ENCODE peak calls at places on chromosomes 16 and 17, in five cellular contexts. T, F, E, L and C are unnamed samples.

GRCh38 chr16:30675133-30675532 is 16.9 kb downstream of the FBRS start:
- DNase-seq in T (no peak), F (no peak), E (no peak), L (no peak), C (no peak)

GRCh38 chr16:77657016-77657415 is 65.3 kb upstream of the NUDT7 start:
- DNase-seq in T (peak), F (no peak), E (no peak), L (no peak), C (peak)

GRCh38 chr16:9446471-9447194 is 355.2 kb downstream of the HAPSTR1 start:
- DNase-seq in T (no peak), F (no peak), E (no peak), L (no peak), C (no peak)

GRCh38 chr16:28210979-28211505 is 723 bp downstream of the XPO6 start:
- DNase-seq in T (peak), F (peak), E (no peak), L (no peak), C (peak)

GRCh38 chr17:33292184-33292980 is 713 bp downstream of the ASIC2 start:
- DNase-seq in T (peak), F (no peak), E (no peak), L (no peak), C (peak)

GRCh38 chr16:69890114-69890890 is 60.8 kb upstream of the CLEC18A start:
- DNase-seq in T (peak), F (no peak), E (no peak), L (peak), C (peak)

GRCh38 chr17:66348605-66349165 is 46.3 kb downstream of the PRKCA start:
- DNase-seq in T (peak), F (no peak), E (peak), L (peak), C (peak)

GRCh38 chr17:61221597-61222471 is 177.8 kb upstream of the TBX2 start:
- DNase-seq in T (peak), F (no peak), E (no peak), L (no peak), C (peak)

GRCh38 chr16:83400234-83400633 is 407.5 kb upstream of the HSBP1 start:
- DNase-seq in T (no peak), F (no peak), E (no peak), L (no peak), C (no peak)

GRCh38 chr16:14283786-14284185 is 212.7 kb downstream of the MRTFB start:
- DNase-seq in T (no peak), F (no peak), E (no peak), L (no peak), C (no peak)

GRCh38 chr17:40530988-40531971 is 29.9 kb upstream of the TNS4 start:
- DNase-seq in T (no peak), F (peak), E (no peak), L (no peak), C (no peak)

GRCh38 chr17:73285603-73285908 is 23.9 kb upstream of the CPSF4L start:
- DNase-seq in T (no peak), F (no peak), E (no peak), L (no peak), C (no peak)

GRCh38 chr17:39200957-39201510 is 951 bp downstream of the RPL19 start:
- DNase-seq in T (no peak), F (no peak), E (no peak), L (no peak), C (no peak)

GRCh38 chr17:19386974-19387920 is at the start of gene MFAP4:
- DNase-seq in T (peak), F (peak), E (peak), L (no peak), C (peak)

GRCh38 chr16:51682905-51683304 is 531.8 kb upstream of the SALL1 start:
- DNase-seq in T (no peak), F (no peak), E (no peak), L (no peak), C (no peak)

GRCh38 chr17:1006054-1006453 is 9.1 kb downstream of the TIMM22 start:
- DNase-seq in T (no peak), F (peak), E (no peak), L (no peak), C (no peak)
- H3K4me3 ChIP-seq in T (no peak), F (no peak), E (no peak), L (no peak), C (no peak)

DNA sequence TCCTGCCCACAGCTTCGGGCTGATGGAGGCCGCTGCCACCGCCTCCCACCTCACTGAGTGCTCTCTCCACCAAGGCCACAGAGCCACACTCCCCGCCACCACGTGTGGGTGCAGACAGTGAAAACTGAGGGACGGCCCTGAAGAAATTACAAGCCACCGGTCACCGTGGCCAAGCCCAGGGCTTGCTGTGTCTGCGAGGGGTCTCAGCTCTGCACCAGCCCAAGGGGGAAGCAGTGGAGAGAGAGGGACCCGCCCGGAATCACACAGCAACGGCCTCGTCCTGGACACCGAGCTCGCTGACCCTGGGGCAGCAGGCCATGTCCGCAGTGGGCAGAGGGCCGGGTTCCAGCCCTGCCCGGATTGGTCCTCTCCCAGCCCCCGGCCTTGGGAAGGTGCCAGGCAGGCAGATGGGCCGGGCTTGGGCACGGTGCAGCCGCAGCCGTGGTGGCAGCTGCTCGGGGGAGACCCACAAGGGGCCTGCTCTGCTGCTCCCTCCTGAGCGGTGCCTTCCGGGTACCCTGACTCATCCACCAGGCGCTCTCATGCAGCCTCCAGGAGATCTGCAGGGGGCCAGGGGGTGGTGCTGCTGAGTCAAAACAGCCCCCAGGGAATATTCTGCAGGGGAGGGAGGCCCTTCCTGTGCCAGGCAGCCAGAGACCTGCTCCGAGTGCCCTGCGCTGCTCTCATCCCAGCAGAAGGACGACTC is 52.0 kb downstream of the CBFA2T3 start:
- DNase-seq in T (peak), F (peak), E (peak), L (peak), C (peak)
- TF ChIP-seq CTCF in T (peak), F (no peak), E (peak), L (peak), C (peak)

DNA sequence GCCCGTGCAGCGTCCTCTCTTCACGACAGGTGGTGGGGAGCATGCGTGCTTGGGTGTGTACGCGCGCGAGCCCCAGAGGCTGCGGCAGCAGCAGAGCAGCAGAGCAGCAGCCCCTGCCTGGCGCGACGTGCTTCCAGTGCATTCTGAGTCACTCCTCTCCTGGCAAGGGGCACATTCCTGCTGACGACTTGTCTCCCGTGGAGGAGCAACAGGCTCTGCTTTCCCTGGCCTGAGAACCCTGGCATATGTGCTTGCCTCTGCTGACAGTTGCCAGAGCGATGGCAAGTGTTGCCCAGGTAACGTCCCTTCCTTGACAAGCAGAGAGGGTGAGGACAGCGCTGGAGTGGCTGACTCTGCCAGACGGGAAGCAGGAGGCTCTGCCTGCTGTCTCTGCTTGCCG is 133.8 kb upstream of the PLCG2 start:
- DNase-seq in T (peak), F (peak), E (peak), L (peak), C (peak)
- H3K4me3 ChIP-seq in T (no peak), F (no peak), E (no peak), L (no peak), C (no peak)

DNA sequence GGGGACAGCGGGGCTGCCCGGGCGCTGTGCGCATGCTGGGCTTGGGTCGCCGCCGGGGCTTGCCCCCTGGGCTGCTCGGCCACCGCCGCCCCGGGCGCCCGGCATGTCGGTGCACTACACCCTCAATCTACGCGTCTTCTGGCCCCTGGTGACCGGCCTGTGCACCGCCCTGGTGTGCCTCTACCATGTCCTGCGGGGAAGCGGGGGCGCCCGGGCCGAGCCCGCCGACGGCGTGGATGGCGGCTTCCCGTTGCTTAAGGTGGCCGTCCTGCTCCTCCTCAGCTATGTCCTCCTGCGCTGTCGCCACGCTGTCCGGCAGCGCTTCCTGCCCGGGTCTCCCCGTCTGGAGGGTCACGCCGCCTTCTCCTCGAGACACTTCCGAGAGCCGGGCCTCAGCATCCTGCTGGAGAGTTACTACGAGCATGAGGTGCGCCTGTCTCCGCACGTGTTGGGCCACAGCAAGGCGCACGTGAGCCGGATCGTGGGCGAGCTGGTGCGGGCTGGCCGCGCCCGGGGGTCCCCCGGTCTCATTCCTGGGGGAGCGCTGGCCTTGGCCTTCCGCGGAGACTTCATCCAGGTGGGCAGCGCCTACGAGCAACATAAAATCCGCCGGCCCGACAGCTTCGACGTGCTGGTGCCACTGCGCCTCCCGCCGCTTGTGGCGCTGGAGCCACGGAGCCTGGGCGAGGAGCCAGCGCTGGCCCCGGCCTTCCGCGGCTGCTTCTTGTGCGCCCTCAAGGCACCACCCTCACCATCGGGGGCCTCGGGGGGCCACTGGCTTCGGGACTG is 789 bp downstream of the ITPRIPL2 start:
- DNase-seq in T (peak), F (peak), E (no peak), L (no peak), C (peak)
- TF ChIP-seq CTCF in T (peak), F (no peak), E (peak), L (no peak), C (no peak)

GRCh38 chr17:15966879-15967248 is 21.9 kb downstream of the ADORA2B start:
- DNase-seq in T (peak), F (peak), E (no peak), L (no peak), C (no peak)
- H3K4me3 ChIP-seq in T (no peak), F (no peak), E (no peak), L (no peak), C (no peak)

GRCh38 chr17:4261452-4261851 is 2.3 kb downstream of the ANKFY1 start:
- DNase-seq in T (no peak), F (no peak), E (no peak), L (no peak), C (no peak)

GRCh38 chr17:4267402-4267801 is 3.6 kb upstream of the ANKFY1 start:
- DNase-seq in T (no peak), F (no peak), E (no peak), L (no peak), C (no peak)

GRCh38 chr17:4266550-4266949 is 2.8 kb upstream of the ANKFY1 start:
- DNase-seq in T (no peak), F (no peak), E (no peak), L (no peak), C (no peak)

GRCh38 chr17:4258867-4259266 is 4.9 kb downstream of the ANKFY1 start:
- DNase-seq in T (no peak), F (no peak), E (no peak), L (no peak), C (no peak)

DNA sequence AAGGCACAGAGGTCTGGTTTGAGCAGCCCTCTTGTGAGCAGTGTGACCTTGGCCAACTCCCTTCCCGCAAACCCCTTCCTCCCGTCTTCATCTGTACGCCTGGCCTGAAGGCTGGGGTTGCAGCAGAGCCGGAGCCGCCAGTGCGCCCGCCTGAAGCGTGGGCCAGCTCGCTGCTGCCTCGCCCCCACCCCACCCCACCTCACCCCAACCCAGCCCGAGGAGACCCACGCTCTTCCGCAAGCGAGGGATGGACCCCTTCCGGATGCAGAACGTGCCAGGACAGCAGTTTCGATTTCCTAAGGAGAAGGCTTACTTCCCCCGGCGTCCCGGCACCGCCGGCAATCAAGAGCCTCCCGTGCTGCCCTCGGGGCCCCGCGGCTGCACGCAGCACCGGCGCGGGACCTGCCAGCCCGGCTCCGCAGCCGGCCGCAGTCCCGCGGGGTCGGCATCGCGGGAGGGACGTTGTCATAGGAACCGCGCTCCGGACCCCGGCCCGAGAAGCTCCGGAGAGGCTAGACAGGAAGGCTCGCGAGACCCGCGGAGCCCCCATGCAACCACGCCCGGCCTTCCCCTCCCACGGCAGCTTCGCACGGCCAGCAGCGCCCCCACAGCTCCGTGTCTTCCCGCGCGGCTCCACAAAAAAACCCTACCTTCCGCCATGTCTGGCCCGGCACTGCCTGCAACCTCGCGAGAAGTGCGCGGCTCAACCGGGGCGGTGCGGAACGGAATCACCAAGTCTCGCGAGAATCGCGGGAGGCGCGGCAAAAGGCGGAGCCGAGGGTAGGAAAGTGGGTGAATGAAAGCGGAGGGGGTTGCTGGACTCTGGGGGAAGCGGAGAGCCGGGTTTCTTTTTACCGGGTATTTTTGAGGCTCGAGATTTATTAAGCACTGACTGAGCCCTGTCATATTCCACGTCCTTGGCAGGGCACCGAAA is at the start of gene ANKFY1:
- DNase-seq in T (peak), F (peak), E (peak), L (peak), C (peak)
- TF ChIP-seq CTCF in T (no peak), F (peak), E (peak), L (peak), C (peak)

GRCh38 chr16:67278773-67279295 is 498 bp upstream of the PLEKHG4 start:
- DNase-seq in T (no peak), F (no peak), E (no peak), L (no peak), C (no peak)

GRCh38 chr16:67279296-67280089 is at the start of gene PLEKHG4:
- DNase-seq in T (peak), F (peak), E (no peak), L (no peak), C (peak)

GRCh38 chr16:67280090-67281015 is 1.0 kb downstream of the PLEKHG4 start:
- DNase-seq in T (no peak), F (peak), E (no peak), L (no peak), C (no peak)

GRCh38 chr16:67277999-67278772 is 1.1 kb upstream of the PLEKHG4 start:
- DNase-seq in T (peak), F (peak), E (no peak), L (no peak), C (peak)

GRCh38 chr16:67277294-67277998 is 1.9 kb upstream of the PLEKHG4 start:
- DNase-seq in T (peak), F (no peak), E (peak), L (peak), C (peak)
- H3K4me3 ChIP-seq in T (peak), F (no peak), E (peak), L (no peak), C (peak)